ENCODE peak calls at places on chromosome 15, in ten cellular contexts. A is mucosa of descending colon; I is kidney; J is heart right ventricle; U is GM23338; Z is lung; D is ovary; Q is neuronal stem cell; V is right atrium auricular region; K is CD4-positive, CD25-positive, alpha-beta regulatory T cell. R is an unnamed sample. For H3K4me1, the result is how much of the 10 kb centered on the place peaks cover.

GRCh38 chr15:26806161-26806560 is 33.3 kb upstream of the GABRB3 start:
- DNase-seq in V (no peak), U (no peak), D (no peak), J (peak), A (no peak), Q (no peak), K (no peak), Z (no peak), I (no peak), R (no peak)

GRCh38 chr15:42065008-42065407 is 29.4 kb downstream of the PLA2G4D start:
- DNase-seq in J (no peak), I (peak), V (no peak), A (no peak), Z (no peak), K (no peak), Q (no peak), D (no peak), U (no peak), R (no peak)

GRCh38 chr15:66838671-66839239 is 136.7 kb downstream of the SMAD6 start:
- DNase-seq in K (no peak), Z (no peak), A (no peak), U (peak), I (no peak), J (no peak), Q (no peak), D (no peak), V (no peak), R (peak)

GRCh38 chr15:36738817-36739216 is 159.4 kb downstream of the CDIN1 start:
- DNase-seq in A (no peak), Q (no peak), U (no peak), V (no peak), J (no peak), K (no peak), Z (no peak), D (no peak), I (no peak), R (peak)

GRCh38 chr15:64740361-64741170 is 34.8 kb downstream of the RBPMS2 start:
- DNase-seq in V (peak), Q (no peak), K (no peak), Z (peak), U (no peak), A (peak), J (peak), I (peak), D (peak), R (peak)

GRCh38 chr15:59313703-59314332 is 58.9 kb downstream of the MYO1E start:
- DNase-seq in V (no peak), Q (no peak), Z (peak), I (peak), A (peak), U (no peak), K (no peak), D (peak), J (peak), R (no peak)

GRCh38 chr15:59571606-59572005 is 40.0 kb upstream of the GCNT3 start:
- DNase-seq in A (no peak), Z (no peak), Q (no peak), D (no peak), I (no peak), U (no peak), J (no peak), K (no peak), V (no peak), R (no peak)

GRCh38 chr15:19987389-19988048 is 554.1 kb downstream of the GOLGA6L6 start:
- DNase-seq in I (no peak), Q (no peak), U (peak), J (no peak), A (peak), K (no peak), Z (no peak), D (no peak), V (no peak), R (peak)

GRCh38 chr15:88701561-88702095 is 62.8 kb downstream of the ISG20 start:
- DNase-seq in J (no peak), K (peak), D (no peak), U (peak), A (no peak), I (no peak), V (no peak), Z (no peak), Q (no peak), R (peak)

GRCh38 chr15:49135893-49136292 is 19.5 kb downstream of the COPS2 start:
- DNase-seq in D (no peak), I (no peak), U (no peak), A (no peak), V (no peak), K (no peak), Q (no peak), J (no peak), Z (no peak), R (no peak)

GRCh38 chr15:24943361-24943760 is 11.4 kb upstream of the SNRPN start:
- DNase-seq in A (no peak), J (no peak), Z (no peak), I (no peak), K (no peak), Q (no peak), D (no peak), U (no peak), V (no peak), R (no peak)

DNA sequence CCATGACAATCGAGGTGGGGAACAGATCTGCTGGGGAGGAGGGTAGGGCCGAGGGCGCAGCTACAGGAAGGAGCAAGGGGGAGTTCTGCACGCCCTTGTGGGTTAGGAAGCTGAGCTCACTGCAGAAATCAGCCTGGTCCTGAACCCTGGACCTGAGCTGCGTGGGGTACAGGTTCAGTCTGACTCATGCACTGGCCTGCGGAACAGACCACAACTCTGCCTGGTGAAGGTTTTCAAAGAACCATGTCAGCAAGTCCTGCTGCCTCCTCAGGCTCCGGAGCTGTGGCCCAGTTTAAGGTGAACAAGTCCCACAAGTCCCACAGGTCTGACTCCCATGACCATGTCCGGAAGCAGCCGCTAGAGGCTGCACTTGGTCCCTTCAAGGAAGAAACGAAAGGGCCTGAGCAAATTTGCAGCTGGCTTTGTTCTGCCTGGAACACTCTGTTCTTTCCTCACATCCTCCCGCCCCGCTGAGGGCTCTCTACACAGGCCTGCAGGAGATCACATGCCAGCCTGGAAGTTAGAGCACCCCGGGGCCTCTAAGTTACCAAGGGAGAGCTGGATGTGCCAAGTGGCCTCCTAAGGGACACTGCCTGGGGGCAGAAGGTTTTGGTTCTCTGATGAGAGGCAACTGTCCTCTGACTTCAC is 49.3 kb upstream of the AKAP13 start:
- DNase-seq in D (peak), J (peak), Q (peak), A (peak), Z (peak), I (peak), K (peak), V (peak), U (peak), R (peak)
- H3K4me3 ChIP-seq in D (no peak), J (no peak), Q (no peak), A (no peak), Z (no peak), I (peak), K (peak), V (no peak), U (no peak), R (no peak)

DNA sequence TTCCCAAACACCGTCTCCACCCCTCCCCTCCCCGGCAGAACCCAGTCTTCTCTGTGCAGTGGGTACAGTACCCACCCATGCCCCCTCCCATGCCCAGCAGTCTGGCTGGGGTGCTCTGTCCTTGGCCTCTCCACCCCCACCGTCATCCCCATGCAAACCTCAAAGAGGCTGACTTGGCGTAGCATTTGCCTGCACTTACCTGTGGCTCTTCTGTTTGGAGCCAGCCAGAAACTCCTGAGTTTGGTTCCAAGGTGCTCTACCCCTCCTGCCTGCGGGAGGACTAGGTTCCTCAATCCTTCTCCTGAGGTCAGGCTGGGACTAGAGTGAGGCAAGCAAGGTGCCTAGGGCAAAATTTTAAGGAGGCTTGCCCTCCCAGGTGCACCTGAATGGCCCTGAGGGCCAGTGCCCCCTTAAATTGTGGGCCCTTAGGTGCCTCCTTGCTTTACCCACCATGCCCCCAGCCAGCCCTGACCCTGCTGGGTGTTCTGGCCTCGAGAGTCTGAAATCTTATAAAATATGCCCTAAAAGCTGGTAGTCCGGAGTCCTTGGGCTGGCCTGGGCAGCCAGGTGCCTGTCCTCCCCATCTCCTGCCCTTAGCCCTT is 47.1 kb upstream of the C15orf39 start:
- DNase-seq in J (no peak), Q (no peak), V (no peak), Z (no peak), K (no peak), I (no peak), U (no peak), D (no peak), A (no peak), R (no peak)
- H3K4me1 ChIP-seq in J (under half), Q (under half), V (under half), Z (under half), K (under half), I (under half), U (under half), D (under half), A (under half), R (under half)

GRCh38 chr15:51874751-51875644 is 45.5 kb downstream of the TMOD3 start:
- DNase-seq in V (peak), I (no peak), Z (no peak), K (no peak), A (no peak), Q (no peak), J (peak), U (peak), D (peak), R (no peak)
- H3K4me3 ChIP-seq in V (no peak), I (no peak), Z (no peak), K (no peak), A (no peak), Q (no peak), J (no peak), U (no peak), D (no peak), R (no peak)

DNA sequence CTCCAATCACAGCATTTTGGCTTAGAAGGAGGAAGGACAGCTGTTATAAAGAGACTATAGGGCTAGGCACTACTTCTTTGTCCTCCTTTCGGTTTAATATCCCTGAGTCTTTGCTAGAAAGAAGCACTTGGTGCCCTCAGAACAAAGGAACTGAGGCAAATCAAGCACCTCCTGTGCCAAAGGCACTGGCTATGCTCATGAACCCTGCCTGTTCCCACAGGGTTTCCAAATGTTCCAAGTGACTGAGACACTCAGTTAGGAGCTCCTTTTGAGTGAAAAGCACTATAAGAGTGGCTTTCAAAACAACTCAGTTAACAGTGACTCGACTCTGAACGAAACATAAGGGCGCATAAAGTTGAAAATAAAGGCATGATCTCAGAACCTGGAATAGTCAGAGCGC is 25.0 kb downstream of the TBC1D2B start:
- DNase-seq in K (no peak), A (no peak), Z (no peak), D (no peak), U (no peak), J (no peak), V (no peak), I (no peak), Q (no peak), R (no peak)
- H3K4me1 ChIP-seq in K (half or more), A (half or more), Z (under half), D (under half), U (under half), J (half or more), V (under half), I (half or more), Q (under half), R (under half)

GRCh38 chr15:99477745-99478525 is 87.8 kb upstream of the MEF2A start:
- DNase-seq in Q (no peak), D (no peak), J (no peak), V (peak), Z (no peak), I (no peak), U (no peak), K (no peak), A (no peak), R (no peak)

GRCh38 chr15:99474981-99475753 is 90.6 kb upstream of the MEF2A start:
- DNase-seq in J (peak), Q (no peak), K (no peak), A (no peak), Z (peak), U (no peak), V (peak), I (peak), D (no peak), R (no peak)

GRCh38 chr15:99474041-99474906 is 91.5 kb upstream of the MEF2A start:
- DNase-seq in U (no peak), Z (no peak), J (peak), Q (no peak), K (no peak), V (peak), A (no peak), I (peak), D (no peak), R (no peak)

GRCh38 chr15:99475754-99476412 is 89.9 kb upstream of the MEF2A start:
- DNase-seq in U (no peak), K (no peak), V (peak), D (no peak), A (no peak), Z (no peak), I (no peak), Q (no peak), J (no peak), R (no peak)

GRCh38 chr15:99476413-99477222 is 89.2 kb upstream of the MEF2A start:
- DNase-seq in Z (no peak), J (no peak), U (no peak), I (peak), Q (no peak), K (no peak), D (no peak), A (peak), V (peak), R (peak)
- H3K4me3 ChIP-seq in Z (no peak), J (no peak), U (no peak), I (no peak), Q (no peak), K (no peak), D (no peak), A (no peak), V (no peak), R (no peak)

GRCh38 chr15:78875107-78875914 is 2.6 kb downstream of the MORF4L1 start:
- DNase-seq in A (no peak), V (no peak), U (no peak), D (no peak), Q (no peak), J (no peak), I (no peak), K (no peak), Z (no peak), R (no peak)
- H3K4me1 ChIP-seq in A (under half), V (under half), U (under half), D (under half), Q (under half), J (half or more), I (under half), K (half or more), Z (under half), R (under half)

R was measured in HAP-1.